ENCODE peak calls at places on chromosomes 11 and 22, in seven cellular contexts. L, P, J, G, B, F and A are unnamed samples.

GRCh38 chr11:24820541-24820940 is 323.7 kb downstream of the LUZP2 start:
- DNase-seq in L (no peak), F (no peak), G (no peak), B (no peak), J (peak; percentile 40), P (no peak), A (no peak)

GRCh38 chr11:117819096-117820040 is 5.2 kb downstream of the FXYD2 start:
- DNase-seq in B (peak; percentile 42), J (peak; percentile 63), G (peak; percentile 66), L (peak; percentile 72), P (no peak), F (peak; percentile 55), A (no peak)

GRCh38 chr11:40293655-40294342 is 1165.7 kb downstream of the LRRC4C start:
- DNase-seq in B (peak; percentile 70), L (peak; percentile 33), J (peak; percentile 92), F (peak; percentile 64), G (peak; percentile 75), P (peak; percentile 56), A (peak; percentile 57)

GRCh38 chr11:62398011-62398994 is 20.5 kb upstream of the SCGB1A1 start:
- DNase-seq in J (peak; percentile 44), L (no peak), P (no peak), B (peak; percentile 37), F (no peak), G (peak; percentile 68), A (peak; percentile 68)

GRCh38 chr11:48088682-48089050 is 108.3 kb downstream of the PTPRJ start:
- DNase-seq in P (no peak), L (no peak), G (no peak), F (no peak), B (no peak), J (no peak), A (no peak)

GRCh38 chr11:2453436-2453835 is 8.6 kb downstream of the KCNQ1 start:
- DNase-seq in P (no peak), F (no peak), J (no peak), B (no peak), G (no peak), L (no peak), A (no peak)

GRCh38 chr11:132943737-132944556 is 588.4 kb downstream of the OPCML start:
- DNase-seq in J (no peak), B (no peak), G (no peak), P (no peak), F (no peak), L (no peak), A (no peak)

GRCh38 chr11:34427171-34427805 is 11.4 kb upstream of the CAT start:
- DNase-seq in G (no peak), F (no peak), B (no peak), J (peak; percentile 72), P (no peak), L (no peak), A (peak; percentile 88)

GRCh38 chr11:59271247-59271755 is 58.6 kb upstream of the MPEG1 start:
- DNase-seq in J (no peak), G (no peak), F (no peak), B (no peak), L (no peak), P (no peak), A (no peak)

GRCh38 chr11:1042626-1043562 is 6.4 kb upstream of the MUC6 start:
- DNase-seq in F (peak; percentile 35), J (no peak), L (no peak), B (no peak), P (no peak), G (no peak), A (no peak)

GRCh38 chr11:78576549-78577097 is 2.0 kb upstream of the NARS2 start:
- DNase-seq in L (no peak), J (no peak), P (no peak), G (no peak), F (no peak), B (no peak), A (no peak)

GRCh38 chr11:61022311-61023085 is 51.0 kb downstream of the CD6 start:
- DNase-seq in G (no peak), L (no peak), F (no peak), P (no peak), B (no peak), J (no peak), A (no peak)

GRCh38 chr22:22926359-22927195 is 39.0 kb downstream of the IGLL5 start:
- DNase-seq in F (no peak), J (no peak), P (no peak), B (no peak), L (no peak), G (no peak), A (no peak)

GRCh38 chr11:36729765-36730164 is 131.7 kb upstream of the RAG2 start:
- DNase-seq in J (no peak), F (no peak), L (no peak), B (no peak), G (no peak), P (no peak), A (no peak)

GRCh38 chr11:1938343-1939005 is 8.7 kb upstream of the MRPL23 start:
- DNase-seq in P (peak; percentile 25), L (peak; percentile 7), B (no peak), J (no peak), G (no peak), F (peak; percentile 47), A (no peak)

GRCh38 chr11:23903044-23903704 is 593.7 kb upstream of the LUZP2 start:
- DNase-seq in F (no peak), L (no peak), G (no peak), P (no peak), J (peak; percentile 95), B (no peak), A (no peak)

GRCh38 chr11:58616594-58616993 is 5.9 kb upstream of the CNTF start:
- DNase-seq in G (peak; percentile 79), P (no peak), F (no peak), J (peak; percentile 95), B (peak; percentile 46), L (peak; percentile 21), A (peak; percentile 36)

GRCh38 chr11:93032580-93032979 is 63.1 kb downstream of the MTNR1B start:
- DNase-seq in J (peak; percentile 30), B (no peak), L (no peak), P (no peak), G (no peak), F (no peak), A (no peak)

GRCh38 chr11:22670803-22671202 is 4.4 kb downstream of the GAS2 start:
- DNase-seq in L (no peak), J (peak; percentile 3), B (no peak), P (no peak), F (no peak), G (no peak), A (no peak)

GRCh38 chr11:117771197-117771596 is 25.8 kb downstream of the DSCAML1 start:
- DNase-seq in L (no peak), F (no peak), G (no peak), P (no peak), J (no peak), B (no peak), A (no peak)

GRCh38 chr11:115561116-115561515 is 56.9 kb upstream of the CADM1 start:
- DNase-seq in L (no peak), F (no peak), J (no peak), G (no peak), P (no peak), B (no peak), A (no peak)

GRCh38 chr11:126925321-126926093 is 75.1 kb downstream of the KIRREL3 start:
- DNase-seq in G (no peak), P (no peak), L (no peak), B (no peak), F (no peak), J (peak; percentile 79), A (no peak)

GRCh38 chr11:47907499-47907898 is 59.3 kb upstream of the NUP160 start:
- DNase-seq in P (no peak), G (no peak), F (no peak), B (no peak), L (no peak), J (peak; percentile 37), A (no peak)

GRCh38 chr11:66347425-66348276 is at the start of gene B4GAT1:
- DNase-seq in J (peak; percentile 93), B (peak; percentile 93), F (no peak), L (peak; percentile 79), G (peak; percentile 93), P (peak; percentile 71), A (peak; percentile 82)
- TF ChIP-seq POLR2A in J (peak; percentile 52), B (peak; percentile 28), F (peak; percentile 33), L (no peak), G (peak; percentile 55), P (peak; percentile 53), A (peak; percentile 25)

GRCh38 chr22:45977003-45977395 is at the start of gene WNT7B:
- DNase-seq in G (no peak), L (no peak), P (no peak), J (no peak), F (no peak), B (no peak), A (peak; percentile 10)
- TF ChIP-seq POLR2A in G (no peak), L (no peak), P (no peak), J (no peak), F (no peak), B (no peak), A (no peak)

DNA sequence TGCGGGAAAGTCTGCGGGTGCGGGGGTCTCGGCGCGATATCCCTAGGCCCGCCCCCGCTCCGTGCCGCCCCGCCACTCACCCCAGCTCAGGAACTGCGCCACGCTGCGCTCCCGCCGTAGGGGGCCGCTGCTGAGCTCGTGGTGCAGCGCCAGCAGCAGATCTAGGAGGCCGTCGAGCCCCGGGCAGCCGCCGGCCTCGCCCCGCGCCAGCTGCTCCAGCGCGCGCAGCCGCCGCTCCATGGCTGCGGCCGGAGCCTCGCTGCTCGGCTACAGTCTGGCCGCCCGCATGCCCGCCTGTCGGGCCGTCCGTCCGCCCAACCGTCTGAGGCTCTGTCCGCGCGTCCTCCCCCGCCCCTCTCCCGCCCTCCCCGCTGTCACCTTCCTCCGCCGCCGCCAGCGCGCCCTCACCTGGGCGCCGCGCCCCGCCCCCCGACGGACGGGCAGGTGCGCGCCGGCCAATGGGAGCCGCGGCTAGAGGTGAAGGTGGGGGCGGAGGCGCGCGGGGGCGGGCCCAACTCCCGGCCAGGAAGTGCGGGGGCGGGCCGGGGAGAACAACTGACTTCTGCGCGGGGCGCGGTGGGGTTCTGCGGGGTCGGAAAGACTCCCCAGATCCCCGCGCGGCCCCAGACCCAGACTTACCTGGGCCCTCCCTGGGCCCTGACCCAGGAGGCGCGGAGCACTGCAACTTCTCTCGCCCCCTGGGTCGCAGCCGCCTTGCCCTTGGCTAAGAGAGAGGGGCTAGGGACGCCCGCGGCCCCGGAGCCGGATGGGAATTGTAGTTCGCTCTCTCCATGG is at the start of gene CDC42BPG:
- DNase-seq in P (peak; percentile 91), L (peak; percentile 46), J (peak; percentile 46), G (peak; percentile 63), B (no peak), F (peak; percentile 73), A (peak; percentile 82)
- TF ChIP-seq POLR2A in P (no peak), L (no peak), J (no peak), G (no peak), B (no peak), F (peak; percentile 30), A (no peak)

DNA sequence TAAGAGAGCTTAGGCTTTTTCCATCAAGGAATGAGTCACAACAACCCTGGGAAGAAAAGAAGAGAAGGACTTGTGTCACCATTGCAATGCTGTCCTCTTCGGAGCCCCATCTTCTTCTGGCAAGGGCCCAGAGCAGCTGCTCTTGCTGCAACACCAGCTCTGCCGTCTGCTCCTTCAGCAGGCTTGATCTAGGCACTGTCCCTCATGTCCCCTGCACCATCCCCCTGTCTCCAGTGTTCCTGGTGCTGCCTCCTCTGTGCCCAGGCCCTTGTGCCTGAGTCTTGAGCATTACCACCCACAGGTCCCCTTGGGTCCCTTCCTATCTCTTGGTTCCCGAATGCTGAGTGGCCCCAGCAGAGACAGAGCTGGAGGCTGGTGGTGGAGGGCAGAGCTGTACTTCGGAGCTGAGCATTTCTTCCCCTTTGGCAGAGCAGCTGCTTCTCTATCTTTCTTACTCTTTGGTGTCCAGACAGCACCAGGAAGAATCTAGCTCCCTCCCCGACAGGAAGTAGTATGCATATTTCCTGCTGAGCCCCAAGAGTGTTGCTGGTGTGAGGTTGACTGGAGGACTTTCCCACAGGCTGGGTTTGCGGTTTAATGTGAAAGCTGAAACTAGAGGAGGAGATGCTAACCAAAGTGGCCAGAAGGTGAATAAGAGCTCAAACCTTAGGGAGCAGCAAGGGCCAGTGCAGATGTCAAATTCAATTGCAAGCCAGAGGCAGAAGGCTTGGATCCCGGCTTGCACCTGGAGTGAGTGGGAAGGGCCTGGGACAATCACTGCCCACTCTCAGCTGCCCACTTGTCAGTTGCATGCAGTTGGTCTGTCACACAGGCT is 27.8 kb downstream of the WEE1 start:
- DNase-seq in F (peak; percentile 35), L (peak; percentile 19), J (peak; percentile 89), P (peak; percentile 30), G (peak; percentile 22), B (no peak), A (no peak)
- TF ChIP-seq POLR2A in F (no peak), L (no peak), J (no peak), P (peak; percentile 46), G (no peak), B (no peak), A (no peak)